ENCODE peak calls at places on chromosomes 4 and X, in seven cellular contexts. I is astrocyte, X is progenitor cell of endocrine pancreas, V is brain microvascular endothelial cell, E is astrocyte of the spinal cord, B is transverse colon, Z is bronchial epithelial cell. A is an unnamed sample.

GRCh38 chr4:98706200-98706813 is 47.9 kb upstream of the TSPAN5 start:
- DNase-seq in I (no peak), X (no peak), V (no peak), E (no peak), B (no peak), Z (no peak), A (no peak)

GRCh38 chr4:83535520-83535944 is 376 bp upstream of the GPAT3 start:
- DNase-seq in I (peak), X (no peak), V (peak), E (peak), B (peak), Z (peak), A (peak)

GRCh38 chrX:16870095-16870860 is at the start of gene RBBP7:
- DNase-seq in I (peak), X (peak), V (peak), E (peak), B (peak), Z (peak), A (peak)

GRCh38 chrX:129230850-129231512 is 292.3 kb downstream of the SMARCA1 start:
- DNase-seq in I (no peak), X (no peak), V (no peak), E (no peak), B (no peak), Z (no peak), A (no peak)

GRCh38 chr4:182449960-182450359 is 206.8 kb downstream of the TENM3 start:
- DNase-seq in I (no peak), X (no peak), V (no peak), E (peak), B (no peak), Z (no peak), A (no peak)

GRCh38 chrX:55695227-55696018 is 22.1 kb upstream of the RRAGB start:
- DNase-seq in I (no peak), X (no peak), V (no peak), E (no peak), B (no peak), Z (no peak), A (no peak)

GRCh38 chr4:28357985-28358384 is 1497.3 kb downstream of the STIM2 start:
- DNase-seq in I (no peak), X (no peak), V (no peak), E (no peak), B (no peak), Z (peak), A (no peak)

GRCh38 chr4:187171731-187172339 is 448.2 kb upstream of the FAT1 start:
- DNase-seq in I (peak), X (no peak), V (no peak), E (no peak), B (no peak), Z (peak), A (no peak)

GRCh38 chr4:82753725-82754410 is 44.7 kb downstream of the SCD5 start:
- DNase-seq in I (no peak), X (no peak), V (no peak), E (no peak), B (no peak), Z (peak), A (no peak)

GRCh38 chrX:31255310-31256033 is 183.6 kb upstream of the FTHL17 start:
- DNase-seq in I (no peak), X (no peak), V (no peak), E (no peak), B (no peak), Z (no peak), A (no peak)

GRCh38 chr4:182207806-182208483 is 35.3 kb upstream of the TENM3 start:
- DNase-seq in I (peak), X (no peak), V (peak), E (peak), B (no peak), Z (peak), A (no peak)

GRCh38 chrX:38750551-38750950 is 50.7 kb upstream of the MID1IP1 start:
- DNase-seq in I (no peak), X (no peak), V (no peak), E (no peak), B (no peak), Z (no peak), A (no peak)

GRCh38 chr4:70712150-70712549 is 9.6 kb upstream of the RUFY3 start:
- DNase-seq in I (peak), X (no peak), V (no peak), E (no peak), B (no peak), Z (no peak), A (no peak)

GRCh38 chr4:48649505-48649904 is 130.6 kb downstream of the FRYL start:
- DNase-seq in I (no peak), X (no peak), V (no peak), E (no peak), B (no peak), Z (no peak), A (no peak)

GRCh38 chr4:119040711-119041185 is 94.9 kb upstream of the MYOZ2 start:
- DNase-seq in I (peak), X (no peak), V (peak), E (peak), B (no peak), Z (peak), A (no peak)

GRCh38 chr4:3829954-3830773 is 64.0 kb downstream of the ADRA2C start:
- DNase-seq in I (no peak), X (no peak), V (no peak), E (no peak), B (no peak), Z (no peak), A (no peak)

GRCh38 chrX:123424546-123424945 is 240.5 kb downstream of the GRIA3 start:
- DNase-seq in I (peak), X (no peak), V (peak), E (peak), B (no peak), Z (peak), A (no peak)

GRCh38 chr4:154332681-154333421 is 158.7 kb downstream of the DCHS2 start:
- DNase-seq in I (no peak), X (no peak), V (peak), E (no peak), B (peak), Z (no peak), A (no peak)

GRCh38 chr4:140152760-140153418 is 1.1 kb downstream of the MAML3 start:
- DNase-seq in I (peak), X (peak), V (peak), E (peak), B (peak), Z (peak), A (peak)

GRCh38 chr4:184801781-184802180 is 24.0 kb downstream of the ACSL1 start:
- DNase-seq in I (peak), X (no peak), V (no peak), E (peak), B (no peak), Z (peak), A (no peak)

GRCh38 chr4:185039508-185040273 is 21.4 kb downstream of the HELT start:
- DNase-seq in I (peak), X (no peak), V (peak), E (peak), B (peak), Z (peak), A (peak)

GRCh38 chr4:63349674-63350025 is 1059.6 kb downstream of the TECRL start:
- DNase-seq in I (no peak), X (no peak), V (no peak), E (no peak), B (no peak), Z (no peak), A (no peak)

GRCh38 chrX:19888419-19888879 is 1.0 kb upstream of the SH3KBP1 start:
- DNase-seq in I (peak), X (no peak), V (peak), E (peak), B (no peak), Z (peak), A (no peak)

GRCh38 chr4:69471639-69472038 is 24.1 kb downstream of the UGT2B4 start:
- DNase-seq in I (no peak), X (no peak), V (no peak), E (no peak), B (no peak), Z (no peak), A (no peak)

GRCh38 chr4:69467797-69468196 is 27.9 kb downstream of the UGT2B4 start:
- DNase-seq in I (no peak), X (no peak), V (no peak), E (no peak), B (no peak), Z (no peak), A (no peak)

GRCh38 chr4:69473699-69474098 is 22.0 kb downstream of the UGT2B4 start:
- DNase-seq in I (no peak), X (no peak), V (no peak), E (no peak), B (no peak), Z (no peak), A (no peak)

DNA sequence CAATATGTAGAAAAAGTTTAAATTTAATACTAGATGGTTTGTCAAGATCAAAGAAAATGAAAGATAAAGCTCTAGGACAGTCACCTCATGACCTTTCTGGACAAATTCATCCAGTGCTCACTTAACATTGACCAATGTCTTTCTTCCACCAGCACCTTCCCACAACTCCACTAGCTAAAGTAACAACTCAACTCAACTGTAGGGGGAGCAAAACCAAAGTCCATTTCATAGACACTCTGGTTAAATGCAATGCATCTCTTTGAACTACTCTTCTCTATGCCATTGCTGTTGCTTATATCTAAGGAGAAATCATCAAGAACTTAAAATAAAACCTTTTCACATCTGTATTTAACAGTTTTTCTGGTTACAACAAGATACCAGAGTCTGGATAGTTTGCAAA is 25.1 kb downstream of the UGT2B4 start:
- DNase-seq in I (no peak), X (no peak), V (no peak), E (no peak), B (no peak), Z (no peak), A (no peak)
- TF ChIP-seq CTCF in I (no peak), X (peak), V (no peak), E (no peak), B (no peak), Z (no peak), A (no peak)

GRCh38 chr4:10589308-10589707 is 95.3 kb downstream of the CLNK start:
- DNase-seq in I (no peak), X (no peak), V (peak), E (peak), B (no peak), Z (no peak), A (no peak)

GRCh38 chr4:10596586-10597285 is 87.8 kb downstream of the CLNK start:
- DNase-seq in I (peak), X (no peak), V (no peak), E (peak), B (no peak), Z (no peak), A (no peak)

GRCh38 chr4:10589808-10590207 is 94.8 kb downstream of the CLNK start:
- DNase-seq in I (no peak), X (no peak), V (no peak), E (no peak), B (no peak), Z (no peak), A (no peak)

GRCh38 chr4:10590896-10591295 is 93.7 kb downstream of the CLNK start:
- DNase-seq in I (peak), X (no peak), V (peak), E (peak), B (no peak), Z (peak), A (no peak)

GRCh38 chr4:10593130-10593529 is 91.4 kb downstream of the CLNK start:
- DNase-seq in I (no peak), X (no peak), V (no peak), E (no peak), B (no peak), Z (no peak), A (no peak)
- TF ChIP-seq CTCF in I (no peak), X (no peak), V (peak), E (no peak), B (no peak), Z (no peak), A (no peak)

GRCh38 chr4:175443547-175443946 is 368.5 kb downstream of the GPM6A start:
- DNase-seq in I (no peak), X (no peak), V (no peak), E (no peak), B (no peak), Z (no peak), A (no peak)
- TF ChIP-seq CTCF in I (peak), X (no peak), V (peak), E (peak), B (no peak), Z (no peak), A (no peak)

GRCh38 chr4:122930877-122931276 is 8.5 kb upstream of the NUDT6 start:
- DNase-seq in I (no peak), X (no peak), V (no peak), E (peak), B (no peak), Z (peak), A (no peak)
- TF ChIP-seq CTCF in I (peak), X (peak), V (peak), E (peak), B (peak), Z (no peak), A (peak)

DNA sequence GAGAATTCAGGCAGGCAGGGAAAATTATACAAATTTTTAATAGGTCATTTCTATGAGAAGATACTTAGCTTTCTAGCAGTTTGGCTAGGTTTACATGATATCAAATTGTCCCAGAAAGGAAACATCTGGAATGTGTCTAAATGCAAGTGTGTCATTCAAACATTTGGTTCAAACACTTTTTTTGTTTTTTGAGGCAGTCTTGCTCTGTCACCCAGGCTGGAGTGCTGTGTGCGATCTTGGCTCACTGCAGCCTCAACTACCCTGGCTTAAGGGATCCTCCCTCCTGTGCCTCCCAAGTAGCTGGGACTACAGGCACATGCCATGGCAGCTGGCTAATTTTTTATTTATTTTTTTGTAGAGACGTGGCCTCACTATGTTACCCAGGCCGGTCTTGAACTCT is 31.6 kb downstream of the SPARCL1 start:
- DNase-seq in I (no peak), X (no peak), V (no peak), E (no peak), B (no peak), Z (no peak), A (no peak)
- TF ChIP-seq CTCF in I (no peak), X (no peak), V (no peak), E (no peak), B (no peak), Z (no peak), A (no peak)

DNA sequence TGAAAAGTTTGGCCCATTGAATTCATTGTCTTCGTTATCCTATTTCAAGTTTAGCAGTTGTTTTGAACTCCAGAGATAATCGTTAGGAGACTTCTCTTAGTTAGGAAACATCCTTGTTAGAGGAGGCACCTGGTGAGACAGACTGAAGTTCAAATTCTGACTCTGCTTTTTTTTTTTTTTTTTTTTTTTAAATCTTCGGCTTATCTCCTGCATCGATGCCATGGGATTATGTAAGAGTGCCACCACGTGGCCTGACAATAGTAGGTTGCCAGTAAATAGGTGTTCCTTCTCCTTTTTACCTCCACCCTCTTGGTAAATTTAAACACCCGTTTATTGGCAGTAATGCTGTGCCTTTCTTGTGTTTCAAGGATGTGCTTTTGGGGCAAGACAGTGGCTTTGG is 149.3 kb downstream of the SOWAHB start:
- DNase-seq in I (no peak), X (no peak), V (peak), E (peak), B (peak), Z (peak), A (no peak)
- TF ChIP-seq CTCF in I (peak), X (peak), V (peak), E (peak), B (no peak), Z (peak), A (peak)

GRCh38 chr4:11424000-11424399 is 4.7 kb downstream of the HS3ST1 start:
- DNase-seq in I (no peak), X (no peak), V (peak), E (peak), B (no peak), Z (peak), A (peak)
- TF ChIP-seq CTCF in I (peak), X (peak), V (peak), E (peak), B (peak), Z (peak), A (peak)

DNA sequence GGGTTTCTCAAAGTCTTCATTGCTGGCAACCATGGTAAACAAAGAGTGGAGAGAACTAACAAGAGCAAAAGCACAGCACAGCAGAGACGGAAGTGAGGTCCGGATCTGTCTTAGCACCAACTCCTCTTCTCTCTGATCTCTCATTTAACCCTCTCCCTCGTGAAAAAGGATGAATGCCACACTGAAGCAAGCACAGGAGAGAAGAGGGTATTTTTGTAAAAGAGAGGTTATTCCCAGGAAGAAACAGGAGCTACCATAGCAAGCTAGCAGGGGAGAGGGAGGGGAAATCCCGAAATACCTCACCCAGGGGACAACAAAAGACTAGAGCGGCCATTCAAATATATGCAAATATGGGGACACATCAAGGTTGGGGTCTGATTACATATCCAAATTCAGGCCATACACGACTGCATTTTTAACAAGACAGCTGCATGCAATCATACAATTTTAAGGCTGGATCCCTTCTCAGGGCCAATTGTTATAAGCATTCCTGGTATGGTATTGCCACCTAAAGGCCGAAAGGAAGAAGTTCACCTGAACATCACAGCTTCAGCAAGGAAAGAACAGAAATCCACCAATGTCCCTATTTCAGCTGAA is 46.6 kb downstream of the CD40LG start:
- DNase-seq in I (peak), X (no peak), V (peak), E (peak), B (no peak), Z (peak), A (no peak)
- TF ChIP-seq CTCF in I (peak), X (peak), V (peak), E (peak), B (peak), Z (peak), A (peak)

GRCh38 chrX:145825896-145826295 is 8.3 kb downstream of the SLITRK2 start:
- DNase-seq in I (no peak), X (no peak), V (peak), E (peak), B (no peak), Z (peak), A (no peak)
- TF ChIP-seq CTCF in I (peak), X (peak), V (peak), E (peak), B (no peak), Z (no peak), A (peak)

A was measured in neural crest cell.